ENCODE peak calls at places on chromosomes 1 and 21, in four cellular contexts. F is NB4, G is fibroblast of villous mesenchyme, P is sigmoid colon. U is an unnamed sample.

GRCh38 chr1:234725177-234726132 is 115.5 kb upstream of the IRF2BP2 start:
- DNase-seq in G (no peak), P (peak), F (no peak), U (peak)

GRCh38 chr1:2590233-2591141 is 3.9 kb downstream of the PRXL2B start:
- DNase-seq in P (peak), G (no peak), F (no peak), U (no peak)

GRCh38 chr1:12708396-12708795 is 7.5 kb upstream of the AADACL3 start:
- DNase-seq in F (no peak), G (no peak), P (no peak), U (no peak)

GRCh38 chr1:169809370-169810095 is 14.8 kb upstream of the METTL18 start:
- DNase-seq in P (no peak), F (peak), G (peak), U (peak)

GRCh38 chr1:107220036-107220435 is 79.2 kb downstream of the NTNG1 start:
- DNase-seq in P (no peak), G (no peak), F (no peak), U (peak)

GRCh38 chr1:172746091-172746949 is 87.4 kb downstream of the FASLG start:
- DNase-seq in G (peak), F (peak), P (no peak), U (peak)

GRCh38 chr1:157626099-157626498 is 28.2 kb upstream of the FCRL4 start:
- DNase-seq in P (no peak), F (peak), G (no peak), U (no peak)

GRCh38 chr21:33022828-33023573 is 2.7 kb upstream of the OLIG2 start:
- DNase-seq in P (no peak), G (no peak), F (no peak), U (no peak)

GRCh38 chr1:79920970-79921669 is 914.6 kb upstream of the ADGRL4 start:
- DNase-seq in G (no peak), P (no peak), F (no peak), U (no peak)

GRCh38 chr1:246078888-246079252 is 428.2 kb downstream of the SMYD3 start:
- DNase-seq in F (no peak), G (no peak), P (no peak), U (no peak)

GRCh38 chr1:246080031-246080430 is 427.0 kb downstream of the SMYD3 start:
- DNase-seq in F (no peak), G (no peak), P (no peak), U (no peak)

GRCh38 chr1:246083416-246083815 is 423.7 kb downstream of the SMYD3 start:
- DNase-seq in P (no peak), F (no peak), G (no peak), U (no peak)

GRCh38 chr1:246081138-246081702 is 425.9 kb downstream of the SMYD3 start:
- DNase-seq in P (no peak), G (no peak), F (no peak), U (no peak)

GRCh38 chr1:246081856-246082668 is 425.0 kb downstream of the SMYD3 start:
- DNase-seq in G (no peak), F (no peak), P (no peak), U (no peak)
- H3K4me3 ChIP-seq in G (no peak), F (no peak), P (no peak), U (no peak)

GRCh38 chr1:22364326-22364650 is 87.4 kb upstream of the ZBTB40 start:
- DNase-seq in G (no peak), F (no peak), P (no peak), U (no peak)

GRCh38 chr1:22363403-22364325 is 88.0 kb upstream of the ZBTB40 start:
- DNase-seq in F (no peak), G (no peak), P (no peak), U (no peak)

GRCh38 chr1:22365331-22366295 is 86.0 kb upstream of the ZBTB40 start:
- DNase-seq in P (no peak), G (no peak), F (no peak), U (no peak)

GRCh38 chr1:22366346-22366745 is 85.3 kb upstream of the ZBTB40 start:
- DNase-seq in P (no peak), G (no peak), F (no peak), U (no peak)

DNA sequence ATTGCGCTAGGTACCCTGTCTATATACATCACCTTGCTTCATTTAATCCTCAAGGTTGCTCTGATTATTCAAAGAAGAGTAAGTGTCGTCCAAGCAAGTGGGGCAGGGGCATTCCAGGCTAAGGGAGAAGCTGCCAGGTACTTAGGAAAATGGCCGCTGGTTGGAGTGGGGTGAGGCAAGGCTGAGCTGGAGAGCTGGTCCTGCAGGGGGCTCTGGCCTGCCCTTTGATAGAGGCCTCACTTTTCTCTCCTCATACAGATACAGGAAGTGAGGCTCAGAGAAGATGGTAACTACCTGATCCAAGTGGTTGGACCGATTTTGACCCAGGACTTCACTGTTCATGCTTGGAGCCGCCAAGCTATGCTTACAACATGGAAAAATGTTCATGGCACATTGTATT is 86.9 kb upstream of the ZBTB40 start:
- DNase-seq in P (no peak), G (no peak), F (no peak), U (no peak)
- TF ChIP-seq CTCF in P (no peak), G (no peak), F (peak), U (no peak)

DNA sequence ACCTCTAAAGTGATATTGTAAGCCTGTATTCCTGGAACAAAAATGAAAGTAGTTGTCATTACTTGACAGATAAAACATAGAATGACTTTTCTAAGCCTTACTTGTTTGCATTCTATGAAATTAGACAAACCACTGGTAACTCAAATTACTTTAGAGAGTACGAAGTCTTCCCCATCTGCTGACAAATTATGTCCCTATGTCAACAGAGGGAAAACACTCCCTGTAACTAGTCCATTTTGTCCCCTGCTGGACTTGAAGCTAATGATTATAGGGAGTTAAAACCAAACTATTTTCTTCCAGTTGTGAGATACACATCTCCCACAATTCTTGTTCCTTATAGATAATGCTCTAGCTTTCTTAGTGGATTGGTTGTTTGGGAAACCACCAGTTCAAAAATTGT is 39.6 kb downstream of the GREM2 start:
- DNase-seq in F (no peak), G (no peak), P (no peak), U (no peak)
- H3K4me3 ChIP-seq in F (no peak), G (no peak), P (no peak), U (no peak)

DNA sequence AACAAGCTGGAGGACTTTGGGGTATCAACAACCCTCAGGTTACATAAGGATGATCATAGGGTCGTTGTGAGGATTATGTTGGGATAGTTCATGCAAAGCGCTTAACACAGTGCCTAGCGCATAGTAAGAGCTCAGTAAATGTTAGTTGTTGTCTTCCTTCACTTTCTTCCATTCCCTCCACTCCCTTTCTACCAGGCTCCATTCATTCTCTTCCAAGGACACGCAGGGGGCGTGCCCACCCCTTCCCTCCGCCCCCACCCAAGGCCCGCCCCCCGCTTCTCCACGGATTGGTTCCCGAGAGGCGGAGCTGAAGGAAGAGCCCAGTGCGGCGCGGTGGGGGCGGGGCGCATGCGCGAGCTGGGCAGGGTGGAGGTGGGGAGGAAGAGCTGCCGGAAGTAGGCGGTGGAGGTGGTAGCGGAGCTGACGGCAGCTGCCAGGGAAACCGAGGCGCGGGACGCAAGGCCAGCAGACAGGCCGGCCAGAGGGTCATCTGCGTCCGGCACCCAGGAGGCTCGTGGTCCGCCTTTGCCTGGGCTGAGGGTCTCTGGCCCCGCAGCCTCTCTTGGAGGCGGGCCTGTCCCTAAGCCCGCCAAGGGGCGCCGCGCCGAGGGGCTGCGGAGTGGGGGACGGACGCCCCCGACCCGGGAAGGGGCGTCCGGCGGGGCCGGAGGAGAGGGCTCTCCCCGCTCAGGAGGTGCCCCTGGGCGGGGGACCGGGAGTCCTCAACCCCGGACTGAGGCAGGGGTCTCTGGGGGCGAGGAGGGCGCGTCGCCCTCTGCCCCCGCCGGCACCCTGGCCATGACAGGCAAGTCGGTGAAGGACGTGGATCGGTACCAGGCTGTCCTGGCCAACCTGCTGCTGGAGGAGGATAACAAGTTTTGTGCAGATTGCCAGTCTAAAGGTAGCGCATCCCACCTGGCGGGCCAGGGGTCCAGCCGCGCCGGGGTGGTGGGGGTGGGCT is at the start of gene SMAP2:
- DNase-seq in F (peak), G (peak), P (peak), U (peak)
- TF ChIP-seq CTCF in F (no peak), G (no peak), P (no peak), U (no peak)

GRCh38 chr1:197557302-197557701 is 218.0 kb downstream of the DENND1B start:
- DNase-seq in G (no peak), P (no peak), F (no peak), U (peak)

GRCh38 chr1:197561041-197561440 is 214.2 kb downstream of the DENND1B start:
- DNase-seq in F (no peak), P (no peak), G (no peak), U (no peak)

GRCh38 chr1:197559244-197559643 is 216.0 kb downstream of the DENND1B start:
- DNase-seq in P (no peak), G (no peak), F (no peak), U (no peak)

DNA sequence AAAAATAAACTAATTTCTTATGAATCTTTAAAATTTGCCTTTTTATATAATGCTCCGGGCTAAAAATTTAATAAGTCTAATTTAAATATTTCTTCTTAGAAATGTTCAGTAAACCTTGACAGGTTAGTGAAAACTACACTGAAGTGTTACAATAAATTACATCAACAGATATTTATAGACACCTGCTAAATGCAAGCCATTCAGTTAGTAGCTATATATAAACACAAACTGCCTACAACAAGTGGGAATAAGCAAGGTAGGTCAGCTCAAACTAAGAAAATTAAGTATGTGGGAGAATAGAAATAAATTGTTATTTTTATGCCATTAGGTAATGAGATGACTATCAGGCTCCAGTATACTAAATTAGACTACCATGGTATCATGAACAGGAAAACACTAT is 215.6 kb downstream of the DENND1B start:
- DNase-seq in G (no peak), P (no peak), F (no peak), U (no peak)
- H3K4me3 ChIP-seq in G (no peak), P (no peak), F (no peak), U (no peak)

GRCh38 chr1:182666736-182667135 is 17.7 kb downstream of the RGS8 start:
- DNase-seq in G (no peak), F (no peak), P (no peak), U (no peak)

GRCh38 chr1:182657026-182657425 is 27.4 kb downstream of the RGS8 start:
- DNase-seq in G (no peak), F (no peak), P (no peak), U (no peak)

GRCh38 chr1:182664281-182664680 is 20.1 kb downstream of the RGS8 start:
- DNase-seq in P (no peak), F (no peak), G (no peak), U (no peak)

GRCh38 chr1:182658055-182658454 is 26.3 kb downstream of the RGS8 start:
- DNase-seq in F (no peak), G (no peak), P (no peak), U (no peak)

DNA sequence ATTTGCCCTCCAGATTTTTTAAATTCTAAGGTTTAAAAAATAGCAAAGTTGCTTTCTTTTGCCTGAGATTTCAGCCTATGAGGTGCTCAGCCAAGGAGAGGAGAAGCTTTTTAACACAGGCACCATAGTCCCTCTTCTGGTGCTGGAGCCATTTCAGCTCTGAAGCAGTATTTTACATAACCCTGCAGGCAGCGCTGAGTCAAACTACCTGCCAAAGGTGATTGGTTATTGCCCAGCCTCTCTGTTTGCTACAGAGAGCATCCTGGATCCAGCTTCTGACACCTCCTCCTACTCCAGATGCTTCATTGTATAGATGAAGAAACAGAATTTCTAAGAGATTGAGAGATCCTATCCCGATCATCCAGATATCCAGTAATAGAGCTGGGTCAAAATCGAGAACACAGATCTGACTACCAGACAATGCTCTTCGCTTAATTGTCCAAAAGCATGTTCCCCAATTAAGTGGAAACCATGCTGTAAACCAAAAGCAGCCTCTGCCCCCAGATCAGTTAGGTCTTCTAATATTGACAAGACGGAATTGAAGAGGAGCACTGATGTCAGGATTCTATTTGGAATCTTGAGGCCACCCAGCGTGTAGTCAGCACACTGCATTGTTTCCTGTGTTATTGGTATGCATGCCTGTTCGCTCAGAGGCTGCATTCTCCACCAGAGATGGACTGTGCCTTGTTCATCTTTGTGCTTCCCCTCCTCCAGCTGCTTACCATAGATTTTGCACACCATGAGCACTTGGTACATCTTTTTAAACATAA is 22.1 kb downstream of the RGS8 start:
- DNase-seq in P (no peak), G (no peak), F (no peak), U (no peak)
- TF ChIP-seq CTCF in P (no peak), G (no peak), F (no peak), U (no peak)

GRCh38 chr1:201930137-201930536 is 16.2 kb downstream of the LMOD1 start:
- DNase-seq in F (no peak), G (no peak), P (no peak), U (no peak)
- H3K4me3 ChIP-seq in F (no peak), G (no peak), P (no peak), U (no peak)

GRCh38 chr1:44361478-44361877 is 6.4 kb upstream of the ERI3 start:
- DNase-seq in P (no peak), F (no peak), G (no peak), U (no peak)
- TF ChIP-seq CTCF in P (no peak), F (no peak), G (peak), U (peak)

GRCh38 chr1:111989531-111990025 is at the start of gene KCND3:
- DNase-seq in F (no peak), G (peak), P (no peak), U (peak)
- H3K4me3 ChIP-seq in F (no peak), G (peak), P (peak), U (peak)

GRCh38 chr1:42152119-42152518 is 1.1 kb upstream of the GUCA2B start:
- DNase-seq in P (peak), G (no peak), F (no peak), U (no peak)
- TF ChIP-seq CTCF in P (no peak), G (no peak), F (no peak), U (no peak)

U was measured in AG10803.